ENCODE peak calls at places on chromosomes 11 and 22, in four cellular contexts. C is osteocyte, Y is AG04450, Z is ascending aorta. A is an unnamed sample.

GRCh38 chr11:125956371-125956770 is 10.5 kb downstream of the VSIG10L2 start:
- DNase-seq in C (no peak), Y (no peak), Z (no peak), A (no peak)

GRCh38 chr22:44402196-44403111 is 89.7 kb upstream of the SHISAL1 start:
- DNase-seq in C (no peak), Y (no peak), Z (peak), A (no peak)

GRCh38 chr11:70703141-70704052 is 305.1 kb downstream of the CTTN start:
- DNase-seq in C (no peak), Y (no peak), Z (no peak), A (no peak)

GRCh38 chr11:75476716-75477613 is 44.0 kb upstream of the KLHL35 start:
- DNase-seq in C (no peak), Y (no peak), Z (no peak), A (no peak)

GRCh38 chr11:83641511-83641910 is 355.3 kb upstream of the CCDC90B start:
- DNase-seq in C (no peak), Y (no peak), Z (peak), A (no peak)

GRCh38 chr11:38543311-38543710 is 1945.3 kb upstream of the RAG2 start:
- DNase-seq in C (no peak), Y (peak), Z (no peak), A (no peak)

GRCh38 chr11:28674432-28675076 is 566.4 kb downstream of the METTL15 start:
- DNase-seq in C (no peak), Y (no peak), Z (no peak), A (peak)

GRCh38 chr22:22943521-22944267 is 56.1 kb downstream of the IGLL5 start:
- DNase-seq in C (peak), Y (no peak), Z (no peak), A (no peak)

GRCh38 chr11:105720096-105720495 is 110.2 kb downstream of the GRIA4 start:
- DNase-seq in C (no peak), Y (no peak), Z (no peak), A (no peak)

GRCh38 chr11:64787526-64788320 is 9.4 kb upstream of the SF1 start:
- DNase-seq in C (no peak), Y (no peak), Z (peak), A (peak)

GRCh38 chr11:21866781-21867180 is 326.1 kb upstream of the ANO5 start:
- DNase-seq in C (no peak), Y (no peak), Z (no peak), A (no peak)

GRCh38 chr22:20095521-20095920 is 15.5 kb downstream of the DGCR8 start:
- DNase-seq in C (no peak), Y (no peak), Z (no peak), A (no peak)

GRCh38 chr11:92711913-92712312 is 257.5 kb upstream of the MTNR1B start:
- DNase-seq in C (no peak), Y (no peak), Z (no peak), A (no peak)

GRCh38 chr22:35684732-35685131 is 32.9 kb upstream of the APOL5 start:
- DNase-seq in C (no peak), Y (no peak), Z (no peak), A (no peak)

GRCh38 chr22:35683560-35683959 is 34.1 kb upstream of the APOL5 start:
- DNase-seq in C (no peak), Y (no peak), Z (no peak), A (no peak)

GRCh38 chr22:35685731-35686130 is 31.9 kb upstream of the APOL5 start:
- DNase-seq in C (peak), Y (no peak), Z (no peak), A (no peak)

GRCh38 chr22:35686298-35686697 is 31.4 kb upstream of the APOL5 start:
- DNase-seq in C (peak), Y (no peak), Z (no peak), A (no peak)

DNA sequence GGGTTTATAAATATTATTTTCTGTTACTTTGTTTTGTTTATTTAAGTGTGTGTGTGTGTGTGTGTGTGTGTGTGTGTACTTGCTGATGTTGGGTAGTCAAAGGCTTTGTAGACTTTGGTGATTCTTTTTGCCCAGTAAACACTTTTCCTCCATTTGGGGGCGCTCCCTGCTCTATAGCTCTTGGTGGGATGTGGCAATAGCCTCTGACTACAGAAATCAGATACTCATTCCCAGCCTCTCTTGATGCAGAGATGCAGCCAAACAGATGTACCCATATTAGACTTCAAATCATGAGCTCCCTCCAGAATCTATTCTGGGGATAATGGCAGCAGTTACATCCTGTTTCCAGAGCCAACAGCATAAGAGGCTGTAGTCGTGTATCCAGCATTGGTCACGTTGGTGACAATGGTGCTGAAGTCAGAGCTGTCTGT is 33.4 kb upstream of the APOL5 start:
- DNase-seq in C (peak), Y (no peak), Z (no peak), A (no peak)
- TF ChIP-seq CTCF in C (peak), Y (peak), Z (no peak), A (no peak)

DNA sequence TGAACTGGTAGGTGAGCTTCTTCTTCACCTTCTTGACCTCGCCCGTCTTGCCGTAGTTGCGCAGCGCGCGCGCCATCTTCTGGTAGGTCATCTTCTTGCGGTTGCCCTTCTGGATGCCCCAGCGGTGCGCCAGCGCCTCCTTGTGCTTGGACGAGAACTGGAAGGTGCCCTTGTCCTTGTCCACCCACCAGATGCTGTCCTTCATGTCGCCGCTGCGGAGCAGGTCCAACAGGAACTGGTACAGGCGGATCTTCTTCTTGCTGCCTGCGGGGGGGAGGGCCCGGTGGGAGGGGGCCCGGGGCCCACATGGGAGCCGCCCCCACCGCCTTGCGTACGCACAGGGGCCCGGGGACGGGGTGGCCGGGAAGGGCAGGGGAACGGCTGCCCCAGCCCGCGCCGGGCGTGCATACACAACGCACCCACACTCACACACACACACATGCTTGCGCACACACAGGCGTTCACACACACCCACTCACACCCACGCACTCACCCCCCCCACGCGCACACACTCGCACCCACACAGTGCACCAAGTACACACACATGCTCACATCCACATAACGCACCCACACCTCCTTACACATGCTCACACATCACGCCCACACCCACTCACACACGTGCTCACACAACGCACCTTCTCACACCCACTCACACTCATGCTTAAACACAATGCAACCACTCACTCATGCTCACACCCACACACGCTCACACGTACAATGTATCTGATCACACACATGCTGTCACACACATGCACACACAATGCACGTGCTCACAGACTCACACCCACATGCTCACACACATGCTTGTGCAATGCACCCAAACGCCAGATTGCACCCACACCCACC is 3.0 kb upstream of the MYBPC3 start:
- DNase-seq in C (peak), Y (peak), Z (peak), A (peak)
- TF ChIP-seq CTCF in C (peak), Y (peak), Z (peak), A (peak)

DNA sequence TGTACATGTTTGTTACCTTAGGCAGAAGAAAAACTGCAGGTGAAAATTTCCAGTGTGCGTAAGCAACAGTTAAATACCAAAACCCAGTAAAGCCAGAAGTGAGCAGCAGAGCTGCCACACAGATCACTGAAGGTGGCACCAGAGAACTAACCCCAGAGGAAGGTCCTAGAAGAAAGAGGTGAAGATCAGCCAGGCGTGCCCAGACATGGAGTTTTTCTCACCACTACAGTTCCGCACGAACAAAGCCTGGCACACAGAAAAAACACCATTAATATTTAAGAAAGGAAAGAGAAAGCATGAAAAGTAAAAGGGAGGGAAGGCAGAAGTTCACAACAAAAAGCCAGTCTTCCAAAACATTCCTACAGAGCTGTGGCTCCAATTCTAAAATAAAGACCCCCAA is 60.7 kb downstream of the STK33 start:
- DNase-seq in C (no peak), Y (no peak), Z (no peak), A (no peak)
- TF ChIP-seq CTCF in C (no peak), Y (no peak), Z (no peak), A (no peak)

GRCh38 chr11:76861490-76861953 is 804 bp downstream of the ACER3 start:
- DNase-seq in C (no peak), Y (no peak), Z (no peak), A (no peak)

GRCh38 chr11:76859708-76860233 is 947 bp upstream of the ACER3 start:
- DNase-seq in C (no peak), Y (no peak), Z (no peak), A (no peak)

GRCh38 chr11:76863196-76863777 is 2.6 kb downstream of the ACER3 start:
- DNase-seq in C (no peak), Y (no peak), Z (no peak), A (no peak)

GRCh38 chr11:76857776-76858461 is 2.8 kb upstream of the ACER3 start:
- DNase-seq in C (no peak), Y (no peak), Z (no peak), A (no peak)

GRCh38 chr11:76860539-76861475 is at the start of gene ACER3:
- DNase-seq in C (peak), Y (peak), Z (peak), A (peak)
- TF ChIP-seq CTCF in C (peak), Y (peak), Z (peak), A (no peak)